ENCODE peak calls at places on chromosome 13, in nine cellular contexts. S is fibroblast of mammary gland, R is AG04450, J is fibroblast of lung, L is upper lobe of left lung, W is neural progenitor cell, P is epithelial cell of esophagus, G is esophagus squamous epithelium, Y is AG04449. Z is an unnamed sample.

GRCh38 chr13:48214519-48215121 is 18.4 kb upstream of the ITM2B start:
- DNase-seq in S (no peak), R (no peak), J (no peak), L (no peak), W (no peak), P (peak; percentile 36), G (no peak), Y (no peak), Z (no peak)

GRCh38 chr13:47831265-47831664 is 169.8 kb downstream of the SUCLA2 start:
- DNase-seq in S (peak; percentile 78), R (no peak), J (peak; percentile 34), L (no peak), W (no peak), P (peak; percentile 77), G (no peak), Y (no peak), Z (no peak)

GRCh38 chr13:109146912-109147624 is 517.7 kb downstream of the MYO16 start:
- DNase-seq in S (peak; percentile 98), R (peak; percentile 36), J (peak; percentile 65), L (no peak), W (no peak), P (peak; percentile 95), G (no peak), Y (no peak), Z (no peak)

GRCh38 chr13:105144020-105144419 is 1391.4 kb downstream of the EFNB2 start:
- DNase-seq in S (no peak), R (no peak), J (no peak), L (no peak), W (no peak), P (no peak), G (no peak), Y (no peak), Z (no peak)

GRCh38 chr13:109715902-109716301 is 70.5 kb downstream of the IRS2 start:
- DNase-seq in S (peak; percentile 74), R (no peak), J (peak; percentile 73), L (no peak), W (peak; percentile 38), P (peak; percentile 74), G (no peak), Y (no peak), Z (no peak)

GRCh38 chr13:24228852-24229458 is 68.4 kb downstream of the SPATA13 start:
- DNase-seq in S (peak; percentile 76), R (peak; percentile 52), J (peak; percentile 81), L (no peak), W (peak; percentile 75), P (peak; percentile 75), G (no peak), Y (no peak), Z (no peak)

GRCh38 chr13:95797016-95797415 is 120.1 kb downstream of the DNAJC3 start:
- DNase-seq in S (no peak), R (no peak), J (peak; percentile 19), L (no peak), W (no peak), P (no peak), G (no peak), Y (no peak), Z (no peak)

GRCh38 chr13:113545455-113545930 is 39.1 kb upstream of the TFDP1 start:
- DNase-seq in S (peak; percentile 66), R (no peak), J (peak; percentile 23), L (no peak), W (no peak), P (peak; percentile 30), G (no peak), Y (no peak), Z (no peak)

GRCh38 chr13:46668302-46668720 is 115.3 kb downstream of the LRCH1 start:
- DNase-seq in S (peak; percentile 91), R (peak; percentile 76), J (peak; percentile 94), L (no peak), W (no peak), P (peak; percentile 48), G (no peak), Y (peak; percentile 66), Z (no peak)

GRCh38 chr13:29707876-29708543 is 112.5 kb upstream of the SLC7A1 start:
- DNase-seq in S (peak; percentile 60), R (peak; percentile 2), J (peak; percentile 34), L (no peak), W (peak; percentile 74), P (peak; percentile 67), G (no peak), Y (no peak), Z (no peak)

GRCh38 chr13:111572956-111573355 is 252.5 kb downstream of the TEX29 start:
- DNase-seq in S (no peak), R (no peak), J (no peak), L (no peak), W (no peak), P (no peak), G (no peak), Y (no peak), Z (no peak)
- TF ChIP-seq CTCF in S (no peak), R (no peak), J (no peak), L (no peak), W (no peak), P (no peak), G (no peak), Y (no peak), Z (no peak)

DNA sequence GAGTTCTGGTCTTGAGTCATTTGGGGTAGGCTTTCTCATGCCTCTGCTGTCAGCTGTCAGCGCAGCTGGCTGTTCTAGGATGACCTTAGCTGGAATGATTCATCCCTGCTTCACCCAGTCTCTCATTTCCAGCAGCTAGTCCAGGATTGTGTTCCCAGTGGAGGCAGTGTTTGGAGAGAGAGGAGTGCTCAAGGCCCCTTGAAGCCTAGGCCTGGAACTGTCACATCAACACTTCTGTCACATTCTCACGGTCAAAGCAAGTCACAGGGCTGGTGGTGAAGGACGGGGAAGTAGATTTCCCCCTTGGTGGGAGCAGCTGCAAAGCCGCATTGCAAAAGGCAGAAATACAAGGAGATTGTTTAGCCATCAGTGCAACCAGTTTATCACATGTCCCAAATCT is 15.2 kb downstream of the TPT1 start:
- DNase-seq in S (peak; percentile 95), R (peak; percentile 79), J (peak; percentile 88), L (no peak), W (no peak), P (peak; percentile 92), G (no peak), Y (no peak), Z (no peak)
- TF ChIP-seq CTCF in S (no peak), R (no peak), J (no peak), L (no peak), W (no peak), P (no peak), G (no peak), Y (no peak), Z (no peak)

DNA sequence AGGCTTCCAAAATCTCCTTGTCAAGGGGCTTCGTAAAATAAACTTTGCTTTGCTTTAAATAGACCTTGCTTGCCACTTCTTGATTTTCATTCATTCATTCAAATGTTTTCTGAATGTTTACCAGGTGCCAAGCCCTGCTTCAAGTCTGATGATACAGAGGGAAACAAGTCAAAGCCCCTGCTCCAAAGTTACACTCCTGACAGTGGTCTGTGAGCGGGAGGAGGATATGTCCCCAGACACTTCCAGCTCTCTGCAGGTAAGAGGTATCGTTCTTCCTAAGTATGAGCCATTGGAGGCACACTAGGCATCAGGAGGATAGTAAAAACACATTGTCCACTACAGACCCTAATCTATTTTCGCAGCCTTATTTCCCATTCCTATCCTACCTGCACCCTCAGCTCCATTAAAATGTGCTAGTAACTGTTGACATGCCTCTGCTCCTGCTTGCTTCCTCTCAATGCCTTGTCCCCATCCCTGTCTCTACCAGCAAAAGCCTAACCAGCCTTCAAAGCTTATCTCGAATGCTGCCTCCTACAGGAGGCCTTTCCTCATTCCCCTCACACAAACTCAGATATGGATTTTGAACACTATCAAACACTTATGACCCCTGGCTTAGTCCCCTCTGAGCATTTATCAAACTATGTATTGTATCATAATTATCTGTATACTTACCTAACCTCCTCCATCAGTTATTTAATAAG is 6.2 kb upstream of the WBP4 start:
- DNase-seq in S (no peak), R (no peak), J (no peak), L (no peak), W (peak; percentile 31), P (no peak), G (no peak), Y (no peak), Z (no peak)
- TF ChIP-seq CTCF in S (peak; percentile 54), R (peak; percentile 32), J (peak; percentile 28), L (no peak), W (peak; percentile 46), P (peak; percentile 32), G (no peak), Y (peak; percentile 7), Z (no peak)

DNA sequence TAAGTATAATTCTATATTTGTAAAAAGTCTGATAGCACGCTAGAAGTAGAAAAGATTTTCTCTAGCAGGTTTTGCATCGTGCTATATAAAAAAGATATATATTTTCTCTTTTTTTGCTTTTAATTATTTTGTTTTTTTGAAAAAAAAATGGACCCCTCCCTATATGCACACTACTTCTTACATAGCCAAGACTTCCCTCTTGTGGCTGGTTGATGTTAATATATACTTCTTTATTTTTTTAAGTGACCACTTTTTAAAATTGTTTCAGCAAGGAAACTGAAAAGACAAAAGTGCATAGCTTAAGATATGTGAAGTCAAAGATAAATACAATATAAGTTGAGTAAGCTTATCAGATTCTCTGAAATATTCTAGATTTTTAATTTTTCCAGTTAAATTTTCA is 1202.8 kb downstream of the DIAPH3 start:
- DNase-seq in S (peak; percentile 1), R (no peak), J (peak; percentile 63), L (no peak), W (peak; percentile 32), P (no peak), G (no peak), Y (no peak), Z (no peak)
- TF ChIP-seq CTCF in S (no peak), R (peak; percentile 19), J (peak; percentile 29), L (no peak), W (peak; percentile 51), P (no peak), G (no peak), Y (no peak), Z (no peak)

GRCh38 chr13:101146101-101146898 is 270.0 kb downstream of the NALCN start:
- DNase-seq in S (no peak), R (no peak), J (no peak), L (no peak), W (no peak), P (no peak), G (no peak), Y (no peak), Z (no peak)

GRCh38 chr13:101152184-101152583 is 264.1 kb downstream of the NALCN start:
- DNase-seq in S (no peak), R (no peak), J (no peak), L (no peak), W (no peak), P (no peak), G (no peak), Y (no peak), Z (no peak)

GRCh38 chr13:101150998-101151397 is 265.3 kb downstream of the NALCN start:
- DNase-seq in S (peak; percentile 26), R (no peak), J (peak; percentile 38), L (no peak), W (peak; percentile 45), P (no peak), G (no peak), Y (no peak), Z (no peak)

GRCh38 chr13:101144808-101145419 is 271.4 kb downstream of the NALCN start:
- DNase-seq in S (peak; percentile 72), R (peak; percentile 29), J (peak; percentile 78), L (no peak), W (peak; percentile 72), P (peak; percentile 71), G (no peak), Y (no peak), Z (no peak)

GRCh38 chr13:101149735-101150380 is 266.4 kb downstream of the NALCN start:
- DNase-seq in S (peak; percentile 62), R (peak; percentile 34), J (peak; percentile 71), L (no peak), W (peak; percentile 62), P (peak; percentile 17), G (no peak), Y (no peak), Z (no peak)
- TF ChIP-seq CTCF in S (peak; percentile 46), R (peak; percentile 57), J (peak; percentile 47), L (no peak), W (peak; percentile 55), P (peak; percentile 27), G (no peak), Y (peak; percentile 47), Z (no peak)